ENCODE peak calls at places on chromosomes 16 and 17, in seven cellular contexts. M is CD8-positive, alpha-beta memory T cell; G is WERI-Rb-1; K is neuronal stem cell; Y is MM.1S; W is thoracic aorta; L is GM23338. U is an unnamed sample.

GRCh38 chr17:63354251-63354650 is 91.9 kb downstream of the CYB561 start:
- DNase-seq in W (no peak), K (no peak), Y (no peak), M (no peak), G (no peak), L (no peak), U (no peak)

GRCh38 chr16:85112364-85112763 is at the start of gene CIBAR2:
- DNase-seq in G (no peak), L (no peak), Y (no peak), W (no peak), K (peak), M (no peak), U (no peak)

GRCh38 chr16:2015117-2015946 is 4.3 kb upstream of the NPW start:
- DNase-seq in M (no peak), W (no peak), K (no peak), Y (peak), G (no peak), L (no peak), U (no peak)

GRCh38 chr17:40129498-40129897 is 7.7 kb downstream of the MSL1 start:
- DNase-seq in Y (no peak), K (no peak), L (peak), M (no peak), G (no peak), W (no peak), U (no peak)

GRCh38 chr17:17139972-17140589 is 66.1 kb downstream of the PLD6 start:
- DNase-seq in M (no peak), W (no peak), Y (no peak), G (no peak), K (no peak), L (peak), U (no peak)

GRCh38 chr17:34314279-34314678 is 5.0 kb upstream of the CCL8 start:
- DNase-seq in G (no peak), M (no peak), Y (peak), W (no peak), K (no peak), L (no peak), U (no peak)

GRCh38 chr16:50268352-50268751 is 2.0 kb downstream of the ADCY7 start:
- DNase-seq in W (no peak), K (no peak), G (no peak), L (no peak), Y (no peak), M (no peak), U (no peak)

GRCh38 chr17:3917391-3917931 is 1.2 kb upstream of the P2RX1 start:
- DNase-seq in K (no peak), Y (no peak), L (no peak), W (no peak), M (no peak), G (no peak), U (no peak)

GRCh38 chr17:1043601-1044251 is 46.8 kb downstream of the TIMM22 start:
- DNase-seq in G (peak), L (peak), Y (no peak), K (no peak), M (no peak), W (peak), U (no peak)

GRCh38 chr17:3952186-3952585 is 12.1 kb downstream of the ATP2A3 start:
- DNase-seq in W (no peak), K (no peak), G (no peak), M (no peak), Y (no peak), L (no peak), U (no peak)

GRCh38 chr16:77833906-77834599 is 45.7 kb downstream of the VAT1L start:
- DNase-seq in G (no peak), W (no peak), M (no peak), L (peak), K (peak), Y (no peak), U (no peak)

GRCh38 chr17:47717261-47717697 is 15.8 kb upstream of the TBX21 start:
- DNase-seq in K (no peak), W (no peak), Y (no peak), M (no peak), G (no peak), L (peak), U (no peak)

GRCh38 chr16:84928679-84929420 is 82.5 kb downstream of the ZDHHC7 start:
- DNase-seq in Y (no peak), M (no peak), W (no peak), K (no peak), G (no peak), L (no peak), U (no peak)

GRCh38 chr17:48542956-48543853 is 1.7 kb downstream of the HOXB2 start:
- DNase-seq in G (peak), Y (peak), K (no peak), L (peak), W (no peak), M (peak), U (peak)

GRCh38 chr16:57926041-57926440 is 44.9 kb downstream of the CNGB1 start:
- DNase-seq in G (no peak), Y (no peak), L (no peak), M (no peak), K (no peak), W (no peak), U (no peak)

GRCh38 chr16:64428463-64428862 is 693.4 kb downstream of the CDH11 start:
- DNase-seq in G (no peak), L (no peak), W (no peak), Y (no peak), M (no peak), K (no peak), U (no peak)

GRCh38 chr17:57861000-57861736 is 11.3 kb upstream of the MRPS23 start:
- DNase-seq in L (peak), Y (peak), W (peak), G (peak), K (no peak), M (peak), U (peak)

GRCh38 chr17:67246648-67247415 is 1.8 kb upstream of the HELZ start:
- DNase-seq in G (peak), Y (no peak), M (peak), K (no peak), L (peak), W (no peak), U (peak)

GRCh38 chr16:49470550-49470949 is 96.9 kb downstream of the C16orf78 start:
- DNase-seq in G (no peak), W (no peak), M (no peak), L (no peak), Y (no peak), K (no peak), U (no peak)

DNA sequence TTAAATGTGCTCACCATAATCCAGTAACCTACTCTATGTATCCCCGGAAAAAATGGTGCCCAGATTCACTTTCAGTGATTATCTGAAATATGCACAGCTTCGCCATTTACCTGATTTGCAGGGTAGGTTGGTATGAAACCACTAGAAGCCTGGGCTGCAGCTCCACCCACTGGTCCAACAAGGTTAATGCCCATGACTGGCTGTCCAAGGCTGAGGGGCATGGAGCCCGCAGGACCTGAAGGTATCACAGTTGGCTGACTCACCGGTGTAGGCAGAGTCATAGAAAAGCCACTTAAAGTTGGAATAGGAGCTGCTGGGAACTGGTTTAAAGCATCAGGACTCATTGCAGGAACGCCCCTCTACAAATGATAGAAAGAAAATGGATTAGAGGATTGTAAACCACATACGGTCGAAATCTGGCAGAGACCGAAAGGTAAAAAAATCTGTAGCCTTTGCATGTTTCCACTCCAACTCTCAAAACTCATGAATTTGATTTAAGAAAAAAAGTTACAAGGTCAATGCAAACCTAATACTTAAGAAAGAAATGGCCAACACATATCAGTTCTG is 38.6 kb downstream of the SYNRG start:
- DNase-seq in L (peak), K (peak), Y (peak), M (peak), W (no peak), G (peak), U (no peak)
- H3K27ac ChIP-seq in L (no peak), K (no peak), Y (no peak), M (no peak), W (no peak), G (no peak), U (no peak)

GRCh38 chr17:80137131-80137530 is 9.8 kb downstream of the EIF4A3 start:
- DNase-seq in W (no peak), L (no peak), G (no peak), Y (no peak), M (no peak), K (no peak), U (no peak)

GRCh38 chr17:80132906-80133625 is 13.9 kb downstream of the EIF4A3 start:
- DNase-seq in M (no peak), Y (no peak), G (no peak), W (no peak), K (no peak), L (no peak), U (no peak)

GRCh38 chr17:80130992-80131391 is 15.9 kb downstream of the EIF4A3 start:
- DNase-seq in G (no peak), L (no peak), Y (no peak), M (no peak), K (no peak), W (no peak), U (no peak)

GRCh38 chr17:80129006-80129565 is 17.8 kb downstream of the EIF4A3 start:
- DNase-seq in K (no peak), Y (no peak), M (no peak), W (no peak), L (no peak), G (peak), U (no peak)

DNA sequence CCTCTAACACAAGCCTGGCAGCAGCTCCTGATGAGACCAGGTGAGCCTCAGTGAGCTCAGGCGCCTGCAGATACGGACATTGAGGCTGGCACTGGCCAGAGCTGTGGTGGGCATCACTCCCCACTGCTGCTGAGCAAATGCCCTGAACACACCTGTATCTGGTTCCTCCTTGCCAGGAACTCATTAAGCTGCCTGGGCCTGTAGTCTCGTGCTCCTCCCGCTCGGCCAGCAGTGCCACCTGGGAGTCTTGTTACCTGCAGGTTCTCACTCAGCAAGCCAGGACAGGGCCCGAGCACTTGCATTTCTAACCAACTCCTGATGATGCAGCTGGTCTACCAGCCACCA is 13.3 kb downstream of the EIF4A3 start:
- DNase-seq in L (no peak), G (no peak), Y (no peak), K (no peak), W (no peak), M (no peak), U (no peak)
- H3K4me3 ChIP-seq in L (no peak), G (no peak), Y (no peak), K (no peak), W (no peak), M (no peak), U (no peak)

DNA sequence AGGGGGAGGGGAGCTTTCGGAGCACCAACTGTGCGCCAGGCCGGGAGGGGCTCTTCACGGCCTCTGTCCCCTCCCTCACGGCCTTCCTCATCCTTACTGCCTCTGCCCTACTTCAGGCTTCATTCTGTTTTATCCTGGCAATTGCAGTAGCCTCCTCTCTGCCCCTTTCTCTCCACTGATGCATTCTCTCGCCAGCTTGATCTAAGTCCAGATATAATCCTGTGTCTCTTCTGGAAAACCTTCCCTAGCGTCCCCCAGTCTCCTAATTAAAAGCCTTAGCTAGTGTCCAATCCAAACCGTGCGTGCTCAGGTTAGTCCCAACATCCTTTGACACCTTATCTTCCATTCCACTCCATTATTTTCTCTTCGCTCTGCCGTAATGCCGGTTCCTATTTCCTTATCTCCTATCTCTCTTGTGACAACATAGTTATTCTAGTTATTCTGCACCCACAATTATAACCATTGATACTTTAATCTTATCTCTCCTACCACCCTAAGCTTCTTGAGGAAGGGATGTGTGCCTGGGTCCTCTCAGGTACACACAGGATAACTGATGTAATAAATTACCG is 856 bp downstream of the ZNF48 start:
- DNase-seq in G (no peak), W (no peak), Y (no peak), K (no peak), M (no peak), L (no peak), U (no peak)
- H3K27ac ChIP-seq in G (peak), W (peak), Y (peak), K (peak), M (peak), L (peak), U (peak)

GRCh38 chr17:74442670-74443515 is 11.0 kb downstream of the GPRC5C start:
- DNase-seq in W (peak), K (no peak), G (no peak), L (peak), Y (no peak), M (no peak), U (no peak)
- H3K4me3 ChIP-seq in W (peak), K (no peak), G (no peak), L (peak), Y (no peak), M (no peak), U (no peak)

DNA sequence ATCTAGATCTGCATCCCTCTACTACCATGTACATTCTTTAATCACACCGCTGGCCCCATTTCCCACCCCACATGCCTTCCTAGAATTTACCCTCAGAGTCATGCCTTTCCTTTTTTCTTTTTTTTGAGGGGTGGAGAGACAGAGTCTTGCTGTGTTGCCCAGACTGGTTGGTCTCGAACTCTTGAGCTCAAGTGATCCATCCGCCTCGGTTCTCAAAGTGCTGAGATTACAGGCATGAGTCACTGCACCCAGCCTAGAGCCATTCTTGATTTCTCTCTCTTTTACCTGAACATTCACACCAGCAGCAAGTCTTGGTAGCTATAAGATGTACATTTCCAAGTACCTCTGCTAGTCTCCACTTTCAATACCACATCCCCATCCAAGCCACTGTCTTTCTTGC is 2.1 kb downstream of the PAGR1 start:
- DNase-seq in M (no peak), W (no peak), G (no peak), L (no peak), K (no peak), Y (no peak), U (no peak)
- H3K27ac ChIP-seq in M (no peak), W (no peak), G (no peak), L (no peak), K (no peak), Y (no peak), U (no peak)

GRCh38 chr17:42275527-42276358 is 448 bp downstream of the STAT5B start:
- DNase-seq in G (peak), L (peak), W (no peak), M (peak), K (no peak), Y (no peak), U (peak)
- H3K4me3 ChIP-seq in G (peak), L (peak), W (peak), M (peak), K (peak), Y (peak), U (peak)

DNA sequence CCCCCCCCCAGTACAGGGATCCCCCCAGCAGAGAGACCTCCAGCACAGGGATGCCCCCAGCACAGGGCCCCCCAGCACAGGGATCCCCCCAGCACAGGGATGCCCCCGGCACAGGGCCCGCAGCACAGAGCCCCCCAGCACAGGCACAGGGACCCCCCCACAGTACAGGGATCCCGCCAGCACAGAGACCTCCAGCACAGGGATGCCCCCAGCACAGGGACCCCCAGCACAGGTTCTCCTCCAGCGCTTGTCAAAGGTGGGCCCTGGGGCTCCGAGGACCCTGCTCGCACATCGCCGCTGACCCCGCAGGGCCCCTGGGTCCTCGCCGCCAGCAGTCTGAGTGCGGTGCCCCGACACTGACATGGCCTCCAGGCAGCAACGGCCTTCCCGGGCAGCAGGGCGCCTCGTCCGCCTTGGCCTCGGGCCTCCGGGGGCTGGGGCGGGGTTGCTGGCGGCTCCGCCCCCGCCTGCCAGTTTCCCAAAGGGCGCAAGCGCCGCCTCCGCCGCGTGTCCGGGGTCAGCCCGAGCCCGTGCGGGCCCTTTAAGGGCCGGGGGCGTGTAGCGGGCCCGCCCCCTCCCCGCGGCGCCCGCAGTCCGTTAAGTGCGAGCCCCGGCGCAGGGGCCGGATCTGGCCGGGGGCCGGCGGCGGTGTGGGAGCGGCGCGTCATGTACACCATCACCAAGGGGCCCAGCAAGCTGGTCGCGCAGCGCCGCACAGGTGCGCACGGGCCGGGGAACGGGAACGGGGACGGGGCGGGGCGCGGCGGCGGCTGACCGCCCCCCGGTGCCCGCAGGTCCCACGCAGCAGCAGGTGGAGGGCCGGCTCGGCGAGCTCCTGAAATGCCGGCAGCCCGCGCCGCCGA is at the start of gene MCRIP2:
- DNase-seq in L (peak), Y (peak), G (peak), W (no peak), K (peak), M (peak), U (peak)
- H3K27ac ChIP-seq in L (no peak), Y (peak), G (peak), W (peak), K (no peak), M (peak), U (peak)

DNA sequence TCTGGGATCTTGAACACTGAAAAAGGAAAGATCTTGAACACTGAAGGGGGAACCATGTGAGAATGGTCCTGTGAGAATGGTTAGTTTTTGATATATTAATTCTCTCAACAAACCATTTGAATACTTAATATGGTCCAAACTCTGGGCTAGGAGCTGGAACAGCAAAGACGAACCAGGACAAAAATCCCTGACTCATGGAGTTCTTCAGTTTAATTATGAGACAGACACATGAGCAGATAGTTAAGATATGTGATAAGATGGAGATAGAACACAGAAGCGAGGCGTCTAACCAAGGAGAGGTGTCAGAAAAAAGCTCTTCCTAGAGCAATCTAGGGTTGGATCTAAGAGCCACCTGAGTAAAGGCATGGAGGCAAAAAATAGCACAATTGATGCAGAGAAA is 1.6 kb downstream of the CKLF start:
- DNase-seq in M (no peak), K (no peak), L (no peak), G (no peak), W (no peak), Y (no peak), U (no peak)
- H3K4me3 ChIP-seq in M (peak), K (no peak), L (no peak), G (no peak), W (peak), Y (peak), U (peak)

GRCh38 chr17:59669944-59670343 is 37.3 kb downstream of the PTRH2 start:
- DNase-seq in M (no peak), K (no peak), W (no peak), Y (no peak), G (no peak), L (no peak), U (no peak)

GRCh38 chr17:59666235-59666634 is 41.0 kb downstream of the PTRH2 start:
- DNase-seq in M (no peak), K (no peak), L (no peak), G (no peak), Y (no peak), W (no peak), U (no peak)

GRCh38 chr17:59671386-59671785 is 35.8 kb downstream of the PTRH2 start:
- DNase-seq in W (no peak), Y (no peak), M (no peak), L (no peak), K (no peak), G (no peak), U (no peak)

GRCh38 chr17:59669411-59669810 is 37.8 kb downstream of the PTRH2 start:
- DNase-seq in K (no peak), M (no peak), L (no peak), W (no peak), Y (no peak), G (no peak), U (no peak)

GRCh38 chr17:59668816-59669215 is 38.4 kb downstream of the PTRH2 start:
- DNase-seq in M (no peak), L (no peak), K (no peak), W (no peak), Y (no peak), G (no peak), U (no peak)
- H3K27ac ChIP-seq in M (no peak), L (no peak), K (no peak), W (peak), Y (no peak), G (no peak), U (peak)

DNA sequence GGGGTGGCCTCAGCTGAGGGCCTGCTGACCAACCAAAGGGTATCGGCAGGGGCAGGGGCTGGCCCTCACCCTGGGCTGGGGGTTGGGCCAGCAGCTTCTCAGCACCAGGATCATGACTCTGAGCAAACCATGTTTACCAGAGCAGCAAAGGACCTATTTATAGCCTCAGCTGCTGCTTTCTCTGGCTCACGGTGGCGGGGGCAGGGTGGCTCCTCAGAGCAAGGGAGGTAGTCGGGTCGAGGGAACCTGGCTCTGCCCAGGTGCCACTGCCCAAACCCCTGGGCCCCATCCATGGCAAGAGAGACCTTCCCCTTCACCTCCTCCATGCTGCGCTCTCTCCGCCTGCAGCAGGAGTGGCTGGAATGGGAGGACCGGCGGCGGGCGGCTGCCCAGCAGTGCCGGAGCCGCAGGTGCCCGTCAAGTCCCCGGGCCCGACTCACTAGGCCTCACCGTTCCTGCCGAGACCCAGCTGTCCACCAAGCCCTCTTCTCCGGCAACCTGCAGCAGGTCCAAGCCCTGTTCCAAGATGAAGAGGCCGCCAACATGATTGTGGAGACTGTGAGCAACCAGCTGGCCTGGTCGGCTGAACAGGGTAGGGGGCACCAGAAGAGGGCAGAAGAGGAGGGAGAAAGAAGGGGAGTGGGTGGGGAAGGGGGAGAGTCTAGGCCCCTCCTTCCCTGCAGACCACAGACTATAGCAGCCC is at the start of gene ASB16:
- DNase-seq in Y (peak), W (no peak), G (peak), L (peak), K (no peak), M (no peak), U (no peak)
- H3K4me3 ChIP-seq in Y (peak), W (peak), G (peak), L (peak), K (peak), M (no peak), U (no peak)

U was measured in CD4-positive, CD25-positive, alpha-beta regulatory T cell.